ENCODE peak calls at places on chromosomes 7 and 10, in six cellular contexts. Y is T-cell; A is activated T-cell treated with anti-CD3 and anti-CD28 coated beads, Interleukin-2, amount 50 U/mL, for 4 hours; U is mesothelial cell of epicardium; G is left cardiac atrium; I is HTR-8/SVneo. E is an unnamed sample.

GRCh38 chr7:145036592-145037386 is 200.9 kb upstream of the TPK1 start:
- DNase-seq in I (peak), G (no peak), U (no peak), A (peak), Y (peak), E (no peak)

GRCh38 chr7:35691827-35692307 is 3.1 kb downstream of the HERPUD2 start:
- DNase-seq in Y (peak), U (no peak), G (no peak), A (peak), I (no peak), E (no peak)

GRCh38 chr7:77428777-77429231 is 12.7 kb upstream of the GSAP start:
- DNase-seq in Y (peak), G (peak), I (no peak), A (no peak), U (no peak), E (no peak)

GRCh38 chr7:111954474-111955311 is 251.5 kb downstream of the DOCK4 start:
- DNase-seq in I (no peak), Y (no peak), G (peak), U (no peak), A (no peak), E (no peak)

GRCh38 chr10:114437456-114438292 is 33.4 kb upstream of the AFAP1L2 start:
- DNase-seq in G (no peak), I (no peak), A (no peak), Y (no peak), U (no peak), E (no peak)

GRCh38 chr10:96666738-96667137 is 53.6 kb downstream of the PIK3AP1 start:
- DNase-seq in A (no peak), I (no peak), Y (no peak), G (no peak), U (no peak), E (no peak)

GRCh38 chr7:127967276-127967675 is 64.0 kb downstream of the LRRC4 start:
- DNase-seq in A (no peak), Y (no peak), U (no peak), I (no peak), G (no peak), E (no peak)

GRCh38 chr10:124221356-124222297 is 128.2 kb upstream of the CHST15 start:
- DNase-seq in A (no peak), I (no peak), Y (no peak), U (no peak), G (no peak), E (no peak)

GRCh38 chr10:24603333-24603732 is 120.4 kb downstream of the ARHGAP21 start:
- DNase-seq in A (no peak), G (no peak), U (no peak), I (peak), Y (no peak), E (no peak)

GRCh38 chr10:44569193-44570091 is 184.5 kb upstream of the CXCL12 start:
- DNase-seq in G (peak), Y (no peak), I (peak), U (no peak), A (no peak), E (peak)

GRCh38 chr7:90530263-90530662 is 60.8 kb downstream of the PTTG1IP2 start:
- DNase-seq in Y (no peak), G (no peak), U (no peak), A (no peak), I (no peak), E (no peak)

GRCh38 chr7:38191791-38192190 is 13.7 kb downstream of the STARD3NL start:
- DNase-seq in Y (no peak), I (no peak), A (no peak), U (no peak), G (no peak), E (no peak)

GRCh38 chr7:113824117-113824823 is 94.5 kb downstream of the PPP1R3A start:
- DNase-seq in A (no peak), U (no peak), Y (no peak), I (no peak), G (no peak), E (no peak)

GRCh38 chr7:7554021-7554432 is 12.7 kb upstream of the MIOS start:
- DNase-seq in Y (no peak), G (no peak), U (no peak), I (no peak), A (no peak), E (no peak)

GRCh38 chr7:25495342-25495855 is 267.1 kb upstream of the NPVF start:
- DNase-seq in G (peak), A (no peak), U (no peak), Y (no peak), I (no peak), E (no peak)

GRCh38 chr10:11178606-11179221 is 161.0 kb downstream of the CELF2 start:
- DNase-seq in U (no peak), I (no peak), G (peak), Y (peak), A (peak), E (peak)

GRCh38 chr10:80585812-80586211 is 48.1 kb downstream of the SH2D4B start:
- DNase-seq in I (no peak), A (no peak), U (peak), G (no peak), Y (no peak), E (no peak)

GRCh38 chr7:157739650-157740049 is 402.8 kb downstream of the DNAJB6 start:
- DNase-seq in I (no peak), Y (no peak), A (no peak), G (no peak), U (no peak), E (peak)

GRCh38 chr7:140439359-140439758 is 35.5 kb downstream of the RAB19 start:
- DNase-seq in A (no peak), Y (no peak), I (no peak), G (no peak), U (no peak), E (no peak)